ENCODE peak calls at places on chromosomes 4 and X, in six cellular contexts. M, R, V, I, S and T are unnamed samples.

GRCh38 chr4:168629561-168629960 is 132.7 kb downstream of the PALLD start:
- DNase-seq in R (no peak), V (no peak), I (no peak), M (no peak), S (no peak), T (no peak)

GRCh38 chr4:166003811-166004210 is 130.8 kb downstream of the TLL1 start:
- DNase-seq in I (no peak), R (no peak), S (no peak), M (no peak), V (no peak), T (no peak)

GRCh38 chrX:153925739-153926593 is at the start of gene ARHGAP4:
- DNase-seq in M (no peak), S (no peak), V (no peak), R (no peak), I (no peak), T (no peak)

GRCh38 chr4:90120037-90120436 is 7.2 kb upstream of the CCSER1 start:
- DNase-seq in S (no peak), I (no peak), M (no peak), R (no peak), V (no peak), T (no peak)

GRCh38 chr4:14000091-14000814 is 372.7 kb upstream of the BOD1L1 start:
- DNase-seq in I (no peak), M (no peak), V (no peak), R (no peak), S (no peak), T (no peak)

GRCh38 chrX:110317820-110318663 is at the start of gene AMMECR1:
- DNase-seq in S (peak; percentile 72), R (peak; percentile 87), V (peak; percentile 75), M (peak; percentile 33), I (peak; percentile 78), T (peak; percentile 33)

GRCh38 chr4:9762823-9763475 is 18.5 kb upstream of the DRD5 start:
- DNase-seq in I (peak; percentile 64), R (peak; percentile 51), V (peak; percentile 57), M (peak; percentile 46), S (peak; percentile 46), T (no peak)

GRCh38 chrX:67759018-67759417 is 215.2 kb downstream of the AR start:
- DNase-seq in R (no peak), V (no peak), I (no peak), M (no peak), S (no peak), T (no peak)

GRCh38 chrX:2664497-2664896 is 26.6 kb upstream of the CD99 start:
- DNase-seq in I (peak; percentile 96), R (peak; percentile 39), M (no peak), S (peak; percentile 72), V (no peak), T (no peak)

GRCh38 chr4:48635980-48636379 is 144.1 kb downstream of the FRYL start:
- DNase-seq in I (no peak), M (no peak), R (no peak), S (no peak), V (no peak), T (no peak)

GRCh38 chr4:153765836-153766235 is 6.0 kb upstream of the RNF175 start:
- DNase-seq in R (no peak), M (no peak), V (no peak), S (no peak), I (no peak), T (no peak)

GRCh38 chr4:106766519-106766918 is 269.6 kb downstream of the DKK2 start:
- DNase-seq in M (no peak), R (no peak), I (no peak), V (no peak), S (no peak), T (no peak)

GRCh38 chr4:58649236-58649635 is 1539.1 kb upstream of the IGFBP7 start:
- DNase-seq in S (no peak), I (no peak), M (no peak), V (no peak), R (no peak), T (no peak)

GRCh38 chrX:72169008-72169728 is 12.4 kb upstream of the PIN4 start:
- DNase-seq in M (no peak), S (no peak), V (no peak), I (peak; percentile 11), R (no peak), T (no peak)

GRCh38 chrX:9835585-9836210 is 49.5 kb downstream of the SHROOM2 start:
- DNase-seq in I (peak; percentile 5), M (no peak), V (no peak), R (no peak), S (no peak), T (no peak)

GRCh38 chr4:7524064-7524682 is 89.4 kb upstream of the PSAPL1 start:
- DNase-seq in M (no peak), R (no peak), V (no peak), I (no peak), S (no peak), T (no peak)

GRCh38 chr4:57093816-57094481 is 16.2 kb downstream of the IGFBP7 start:
- DNase-seq in S (peak; percentile 79), R (no peak), I (no peak), M (no peak), V (no peak), T (no peak)

GRCh38 chrX:8043546-8043945 is 116.3 kb upstream of the PNPLA4 start:
- DNase-seq in V (no peak), I (no peak), R (no peak), S (no peak), M (no peak), T (no peak)

GRCh38 chr4:110533940-110534339 is 58.0 kb downstream of the ENPEP start:
- DNase-seq in M (peak; percentile 65), S (no peak), I (peak; percentile 99), V (no peak), R (peak; percentile 53), T (peak; percentile 49)

GRCh38 chr4:140861359-140862181 is 105.4 kb upstream of the TBC1D9 start:
- DNase-seq in I (peak; percentile 87), V (peak; percentile 75), R (peak; percentile 50), M (peak; percentile 61), S (peak; percentile 63), T (peak; percentile 62)

GRCh38 chrX:48683411-48683982 is at the start of gene WAS:
- DNase-seq in R (no peak), M (no peak), V (no peak), I (no peak), S (no peak), T (no peak)

GRCh38 chrX:115892056-115892708 is 278.4 kb upstream of the AGTR2 start:
- DNase-seq in V (peak; percentile 27), I (peak; percentile 12), S (no peak), M (no peak), R (peak; percentile 15), T (no peak)

GRCh38 chr4:87419578-87420249 is 2.7 kb upstream of the NUDT9 start:
- DNase-seq in I (no peak), M (no peak), V (no peak), S (no peak), R (no peak), T (no peak)